ENCODE peak calls at places on chromosomes 12 and 14, in four cellular contexts. N, K, Y and D are unnamed samples.

GRCh38 chr12:14850929-14851663 is 7.8 kb upstream of the ART4 start:
- DNase-seq in N (no peak), K (no peak), Y (no peak), D (no peak)

GRCh38 chr12:109714141-109714912 is 702 bp downstream of the FAM222A start:
- DNase-seq in N (peak; percentile 20), K (peak; percentile 80), Y (peak; percentile 86), D (no peak)

GRCh38 chr12:118061876-118062791 is 1.2 kb upstream of the WSB2 start:
- DNase-seq in N (peak; percentile 58), K (peak; percentile 80), Y (peak; percentile 93), D (no peak)

GRCh38 chr12:47753021-47754001 is 5.4 kb downstream of the RAPGEF3 start:
- DNase-seq in N (no peak), K (peak; percentile 94), Y (peak; percentile 96), D (no peak)

GRCh38 chr12:100799770-100800169 is 5.2 kb downstream of the ANO4 start:
- DNase-seq in N (peak; percentile 75), K (no peak), Y (no peak), D (no peak)

GRCh38 chr12:32217354-32218310 is 111.0 kb downstream of the BICD1 start:
- DNase-seq in N (peak; percentile 85), K (no peak), Y (no peak), D (no peak)

GRCh38 chr12:27771470-27772327 is 8.3 kb upstream of the KLHL42 start:
- DNase-seq in N (no peak), K (no peak), Y (no peak), D (no peak)

GRCh38 chr12:47824198-47824597 is 4.5 kb upstream of the HDAC7 start:
- DNase-seq in N (no peak), K (no peak), Y (no peak), D (no peak)

GRCh38 chr12:132026061-132026795 is 76.5 kb downstream of the EP400 start:
- DNase-seq in N (no peak), K (no peak), Y (no peak), D (no peak)

GRCh38 chr12:3122841-3123678 is 45.9 kb downstream of the TSPAN9 start:
- DNase-seq in N (peak; percentile 75), K (peak; percentile 54), Y (peak; percentile 39), D (no peak)

GRCh38 chr14:98028156-98028555 is 1231.0 kb downstream of the VRK1 start:
- DNase-seq in N (no peak), K (no peak), Y (no peak), D (no peak)

GRCh38 chr12:101256271-101256670 is 23.6 kb upstream of the UTP20 start:
- DNase-seq in N (no peak), K (no peak), Y (peak; percentile 19), D (no peak)

GRCh38 chr12:67592228-67593011 is 56.1 kb upstream of the DYRK2 start:
- DNase-seq in N (peak; percentile 51), K (no peak), Y (no peak), D (no peak)

GRCh38 chr14:69335421-69335820 is 62.7 kb downstream of the ERH start:
- DNase-seq in N (peak; percentile 33), K (no peak), Y (no peak), D (no peak)

GRCh38 chr12:104452046-104452445 is 4.7 kb upstream of the CHST11 start:
- DNase-seq in N (no peak), K (no peak), Y (no peak), D (no peak)

GRCh38 chr14:24565766-24566165 is 10.3 kb downstream of the CTSG start:
- DNase-seq in N (no peak), K (no peak), Y (no peak), D (no peak)

GRCh38 chr12:56377989-56378316 is 15.3 kb upstream of the APOF start:
- DNase-seq in N (no peak), K (no peak), Y (no peak), D (no peak)

GRCh38 chr14:76267322-76268012 is 108.5 kb upstream of the ESRRB start:
- DNase-seq in N (peak; percentile 21), K (peak; percentile 73), Y (peak; percentile 66), D (no peak)

GRCh38 chr14:91755560-91755959 is 23.7 kb upstream of the CATSPERB start:
- DNase-seq in N (peak; percentile 4), K (no peak), Y (no peak), D (no peak)

GRCh38 chr14:38143170-38143569 is 64.5 kb upstream of the SSTR1 start:
- DNase-seq in N (peak; percentile 35), K (no peak), Y (no peak), D (no peak)

GRCh38 chr12:58814036-58814435 is 106.3 kb downstream of the LRIG3 start:
- DNase-seq in N (no peak), K (no peak), Y (peak; percentile 60), D (no peak)

GRCh38 chr12:58764100-58764953 is 156.0 kb downstream of the LRIG3 start:
- DNase-seq in N (peak; percentile 46), K (no peak), Y (no peak), D (no peak)

GRCh38 chr12:64083285-64084210 is 138.5 kb downstream of the KICS2 start:
- DNase-seq in N (peak; percentile 95), K (no peak), Y (no peak), D (no peak)

GRCh38 chr14:45212231-45212630 is 40.8 kb downstream of the MIS18BP1 start:
- DNase-seq in N (no peak), K (no peak), Y (peak; percentile 81), D (no peak)

GRCh38 chr12:24728366-24728765 is 220.5 kb downstream of the BCAT1 start:
- DNase-seq in N (peak; percentile 55), K (no peak), Y (peak; percentile 26), D (no peak)

GRCh38 chr12:51773145-51773869 is 75.2 kb downstream of the FIGNL2 start:
- DNase-seq in N (peak; percentile 77), K (no peak), Y (no peak), D (no peak)

GRCh38 chr12:75666980-75667359 is 155.6 kb upstream of the KRR1 start:
- DNase-seq in N (peak; percentile 92), K (no peak), Y (no peak), D (no peak)

DNA sequence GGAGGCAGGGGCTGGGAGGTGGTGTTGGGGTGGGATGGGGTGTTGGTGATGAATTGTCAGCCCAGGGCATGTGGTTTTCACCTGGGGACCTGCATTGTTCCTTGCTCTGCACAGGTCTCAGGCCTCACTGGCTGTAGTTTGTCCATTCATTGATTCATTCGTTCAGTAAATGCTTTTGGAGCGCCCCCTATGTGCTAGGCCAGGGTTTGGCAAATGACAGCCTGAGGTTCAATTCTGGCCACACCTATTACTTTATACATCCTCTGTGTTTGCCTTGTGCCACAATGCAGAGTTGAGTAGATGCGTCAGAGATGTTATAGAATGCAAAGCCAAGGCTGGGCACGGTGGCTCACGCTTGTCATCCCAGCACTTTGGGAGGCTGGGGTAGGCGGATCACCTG is 4.7 kb downstream of the ADCK1 start:
- DNase-seq in N (no peak), K (peak; percentile 63), Y (peak; percentile 49), D (no peak)
- H3K56ac ChIP-seq in N (no peak overlapping the region), K (no peak overlapping the region), Y (no peak overlapping the region), D (no peak overlapping the region)

GRCh38 chr12:15995801-15996200 is 84.7 kb downstream of the DERA start:
- DNase-seq in N (no peak), K (no peak), Y (no peak), D (no peak)
- H3K56ac ChIP-seq in N (no peak overlapping the region), K (no peak overlapping the region), Y (no peak overlapping the region), D (no peak overlapping the region)

GRCh38 chr12:107129315-107129930 is 36.1 kb upstream of the CRY1 start:
- DNase-seq in N (no peak), K (no peak), Y (no peak), D (no peak)
- H3K56ac ChIP-seq in N (no peak overlapping the region), K (no peak overlapping the region), Y (no peak overlapping the region), D (no peak overlapping the region)

DNA sequence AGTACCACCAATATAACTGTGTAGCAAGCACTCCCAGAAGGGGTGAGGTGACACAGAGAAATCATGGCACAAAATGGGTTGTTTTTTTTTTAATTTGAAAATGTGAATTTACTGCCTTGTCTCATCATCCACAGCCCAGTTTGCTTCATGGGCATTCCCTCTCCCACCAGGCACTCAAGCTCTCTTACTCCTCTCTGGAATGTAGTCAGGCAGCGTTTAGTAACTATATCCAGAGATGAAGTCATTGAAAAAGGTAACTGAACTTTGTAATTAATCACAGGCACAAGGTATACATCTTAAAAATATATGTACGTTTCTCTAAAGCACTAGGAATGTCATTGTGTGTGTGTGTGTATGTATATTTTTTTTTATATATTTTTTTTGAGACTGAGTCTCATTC is 91.4 kb downstream of the FAR2 start:
- DNase-seq in N (no peak), K (no peak), Y (no peak), D (no peak)
- H3K56ac ChIP-seq in N (no peak overlapping the region), K (no peak overlapping the region), Y (no peak overlapping the region), D (no peak overlapping the region)

DNA sequence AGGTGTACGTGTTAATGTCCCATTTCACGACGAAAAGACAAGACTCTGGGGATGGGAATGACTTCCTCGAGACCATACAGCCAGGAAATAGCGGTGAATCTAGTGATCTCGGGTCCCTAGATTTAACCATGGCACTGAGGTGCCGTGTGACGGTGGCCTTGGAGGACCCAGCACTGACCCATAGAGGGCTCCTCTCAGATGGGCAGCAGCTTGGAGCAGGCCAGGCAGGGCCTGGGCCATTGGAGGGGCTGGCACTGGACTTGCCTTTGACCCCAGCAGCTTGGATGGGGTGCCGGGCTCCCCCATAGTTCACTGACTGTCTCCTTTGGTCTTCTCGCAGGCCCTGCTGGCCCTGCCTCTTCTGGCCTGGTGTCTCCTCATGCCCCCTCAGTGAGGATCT is 5.4 kb downstream of the TCL1B start:
- DNase-seq in N (no peak), K (no peak), Y (no peak), D (no peak)
- H3K56ac ChIP-seq in N (no peak overlapping the region), K (no peak overlapping the region), Y (no peak overlapping the region), D (no peak overlapping the region)

GRCh38 chr14:103089386-103090335 is 4.9 kb upstream of the EXOC3L4 start:
- DNase-seq in N (no peak), K (no peak), Y (no peak), D (no peak)
- H3K56ac ChIP-seq in N (no peak overlapping the region), K (no peak overlapping the region), Y (no peak overlapping the region), D (no peak overlapping the region)

GRCh38 chr14:61489002-61489401 is 167.6 kb downstream of the PRKCH start:
- DNase-seq in N (no peak), K (no peak), Y (no peak), D (no peak)
- H3K56ac ChIP-seq in N (no peak overlapping the region), K (no peak overlapping the region), Y (no peak overlapping the region), D (no peak overlapping the region)